ENCODE peak calls at places on chromosomes 4 and X, in eight cellular contexts. One of them, this sample, is unnamed.

GRCh38 chrX:8730812-8731578 is 942 bp downstream of the ANOS1 start:
- DNase-seq in astrocyte: no peak
- DNase-seq in effector CD4-positive, alpha-beta T cell: no peak
- DNase-seq in GM12865: no peak
- DNase-seq in stimulated activated CD8-positive, alpha-beta memory T cell treated with anti-CD3 and anti-CD28 coated beads, Interleukin-12 subunit alpha, Interleukin-12 subunit beta, amount 100 ng/mL, for 1 hour: no peak
- DNase-seq in erythroblast: no peak
- DNase-seq in activated T-cell treated with anti-CD3 and anti-CD28 coated beads for 1 hour: no peak
- DNase-seq in activated CD4-positive, alpha-beta T cell treated with anti-CD3 and anti-CD28 coated beads, Interleukin-2, amount 50 U/mL, for 4 hours: no peak
- DNase-seq in this sample: no peak

GRCh38 chr4:150579591-150580234 is 2.2 kb upstream of the MAB21L2 start:
- DNase-seq in stimulated activated CD8-positive, alpha-beta memory T cell treated with anti-CD3 and anti-CD28 coated beads, Interleukin-12 subunit alpha, Interleukin-12 subunit beta, amount 100 ng/mL, for 1 hour: no peak
- DNase-seq in activated T-cell treated with anti-CD3 and anti-CD28 coated beads for 1 hour: no peak
- DNase-seq in effector CD4-positive, alpha-beta T cell: no peak
- DNase-seq in GM12865: no peak
- DNase-seq in erythroblast: no peak
- DNase-seq in astrocyte: peak; percentile 48
- DNase-seq in activated CD4-positive, alpha-beta T cell treated with anti-CD3 and anti-CD28 coated beads, Interleukin-2, amount 50 U/mL, for 4 hours: no peak
- DNase-seq in this sample: no peak

GRCh38 chr4:40316782-40317635 is 18.1 kb upstream of the CHRNA9 start:
- DNase-seq in effector CD4-positive, alpha-beta T cell: peak; percentile 47
- DNase-seq in astrocyte: peak; percentile 93
- DNase-seq in activated CD4-positive, alpha-beta T cell treated with anti-CD3 and anti-CD28 coated beads, Interleukin-2, amount 50 U/mL, for 4 hours: peak; percentile 46
- DNase-seq in activated T-cell treated with anti-CD3 and anti-CD28 coated beads for 1 hour: peak; percentile 29
- DNase-seq in erythroblast: no peak
- DNase-seq in stimulated activated CD8-positive, alpha-beta memory T cell treated with anti-CD3 and anti-CD28 coated beads, Interleukin-12 subunit alpha, Interleukin-12 subunit beta, amount 100 ng/mL, for 1 hour: peak; percentile 40
- DNase-seq in GM12865: peak; percentile 88
- DNase-seq in this sample: peak; percentile 81

GRCh38 chr4:80909938-80910337 is 120.6 kb upstream of the BMP3 start:
- DNase-seq in astrocyte: no peak
- DNase-seq in stimulated activated CD8-positive, alpha-beta memory T cell treated with anti-CD3 and anti-CD28 coated beads, Interleukin-12 subunit alpha, Interleukin-12 subunit beta, amount 100 ng/mL, for 1 hour: no peak
- DNase-seq in effector CD4-positive, alpha-beta T cell: no peak
- DNase-seq in erythroblast: no peak
- DNase-seq in GM12865: no peak
- DNase-seq in activated CD4-positive, alpha-beta T cell treated with anti-CD3 and anti-CD28 coated beads, Interleukin-2, amount 50 U/mL, for 4 hours: no peak
- DNase-seq in activated T-cell treated with anti-CD3 and anti-CD28 coated beads for 1 hour: no peak
- DNase-seq in this sample: no peak

GRCh38 chr4:88008133-88008621 is 742 bp downstream of the PKD2 start:
- DNase-seq in erythroblast: peak; percentile 72
- DNase-seq in activated T-cell treated with anti-CD3 and anti-CD28 coated beads for 1 hour: no peak
- DNase-seq in stimulated activated CD8-positive, alpha-beta memory T cell treated with anti-CD3 and anti-CD28 coated beads, Interleukin-12 subunit alpha, Interleukin-12 subunit beta, amount 100 ng/mL, for 1 hour: no peak
- DNase-seq in effector CD4-positive, alpha-beta T cell: no peak
- DNase-seq in GM12865: peak; percentile 59
- DNase-seq in astrocyte: peak; percentile 50
- DNase-seq in activated CD4-positive, alpha-beta T cell treated with anti-CD3 and anti-CD28 coated beads, Interleukin-2, amount 50 U/mL, for 4 hours: no peak
- DNase-seq in this sample: peak; percentile 51

GRCh38 chrX:69024931-69025330 is 140.3 kb downstream of the PJA1 start:
- DNase-seq in effector CD4-positive, alpha-beta T cell: no peak
- DNase-seq in stimulated activated CD8-positive, alpha-beta memory T cell treated with anti-CD3 and anti-CD28 coated beads, Interleukin-12 subunit alpha, Interleukin-12 subunit beta, amount 100 ng/mL, for 1 hour: no peak
- DNase-seq in activated CD4-positive, alpha-beta T cell treated with anti-CD3 and anti-CD28 coated beads, Interleukin-2, amount 50 U/mL, for 4 hours: no peak
- DNase-seq in erythroblast: no peak
- DNase-seq in activated T-cell treated with anti-CD3 and anti-CD28 coated beads for 1 hour: no peak
- DNase-seq in GM12865: no peak
- DNase-seq in astrocyte: peak; percentile 41
- DNase-seq in this sample: no peak

GRCh38 chrX:129959493-129959832 is 23.0 kb upstream of the BCORL1 start:
- DNase-seq in erythroblast: no peak
- DNase-seq in GM12865: no peak
- DNase-seq in activated T-cell treated with anti-CD3 and anti-CD28 coated beads for 1 hour: no peak
- DNase-seq in effector CD4-positive, alpha-beta T cell: no peak
- DNase-seq in astrocyte: no peak
- DNase-seq in stimulated activated CD8-positive, alpha-beta memory T cell treated with anti-CD3 and anti-CD28 coated beads, Interleukin-12 subunit alpha, Interleukin-12 subunit beta, amount 100 ng/mL, for 1 hour: no peak
- DNase-seq in activated CD4-positive, alpha-beta T cell treated with anti-CD3 and anti-CD28 coated beads, Interleukin-2, amount 50 U/mL, for 4 hours: no peak
- DNase-seq in this sample: no peak

GRCh38 chr4:179307297-179308136 is 1865.3 kb upstream of the AGA start:
- DNase-seq in astrocyte: peak; percentile 2
- DNase-seq in stimulated activated CD8-positive, alpha-beta memory T cell treated with anti-CD3 and anti-CD28 coated beads, Interleukin-12 subunit alpha, Interleukin-12 subunit beta, amount 100 ng/mL, for 1 hour: no peak
- DNase-seq in effector CD4-positive, alpha-beta T cell: no peak
- DNase-seq in GM12865: peak; percentile 47
- DNase-seq in activated CD4-positive, alpha-beta T cell treated with anti-CD3 and anti-CD28 coated beads, Interleukin-2, amount 50 U/mL, for 4 hours: no peak
- DNase-seq in activated T-cell treated with anti-CD3 and anti-CD28 coated beads for 1 hour: no peak
- DNase-seq in erythroblast: peak; percentile 53
- DNase-seq in this sample: no peak

GRCh38 chr4:79650794-79651431 is 242.9 kb upstream of the GK2 start:
- DNase-seq in erythroblast: no peak
- DNase-seq in effector CD4-positive, alpha-beta T cell: no peak
- DNase-seq in stimulated activated CD8-positive, alpha-beta memory T cell treated with anti-CD3 and anti-CD28 coated beads, Interleukin-12 subunit alpha, Interleukin-12 subunit beta, amount 100 ng/mL, for 1 hour: no peak
- DNase-seq in GM12865: no peak
- DNase-seq in activated T-cell treated with anti-CD3 and anti-CD28 coated beads for 1 hour: no peak
- DNase-seq in activated CD4-positive, alpha-beta T cell treated with anti-CD3 and anti-CD28 coated beads, Interleukin-2, amount 50 U/mL, for 4 hours: no peak
- DNase-seq in astrocyte: peak; percentile 84
- DNase-seq in this sample: no peak

GRCh38 chr4:123709336-123709735 is 312.7 kb downstream of the SPRY1 start:
- DNase-seq in activated T-cell treated with anti-CD3 and anti-CD28 coated beads for 1 hour: no peak
- DNase-seq in erythroblast: no peak
- DNase-seq in activated CD4-positive, alpha-beta T cell treated with anti-CD3 and anti-CD28 coated beads, Interleukin-2, amount 50 U/mL, for 4 hours: no peak
- DNase-seq in stimulated activated CD8-positive, alpha-beta memory T cell treated with anti-CD3 and anti-CD28 coated beads, Interleukin-12 subunit alpha, Interleukin-12 subunit beta, amount 100 ng/mL, for 1 hour: no peak
- DNase-seq in GM12865: no peak
- DNase-seq in astrocyte: no peak
- DNase-seq in effector CD4-positive, alpha-beta T cell: no peak
- DNase-seq in this sample: no peak

GRCh38 chr4:6013564-6013963 is 4.7 kb downstream of the C4orf50 start:
- DNase-seq in stimulated activated CD8-positive, alpha-beta memory T cell treated with anti-CD3 and anti-CD28 coated beads, Interleukin-12 subunit alpha, Interleukin-12 subunit beta, amount 100 ng/mL, for 1 hour: no peak
- DNase-seq in activated CD4-positive, alpha-beta T cell treated with anti-CD3 and anti-CD28 coated beads, Interleukin-2, amount 50 U/mL, for 4 hours: no peak
- DNase-seq in astrocyte: no peak
- DNase-seq in erythroblast: no peak
- DNase-seq in GM12865: no peak
- DNase-seq in effector CD4-positive, alpha-beta T cell: no peak
- DNase-seq in activated T-cell treated with anti-CD3 and anti-CD28 coated beads for 1 hour: no peak
- DNase-seq in this sample: no peak

GRCh38 chrX:119696251-119696890 is 3.4 kb upstream of the SEPTIN6 start:
- DNase-seq in effector CD4-positive, alpha-beta T cell: no peak
- DNase-seq in activated T-cell treated with anti-CD3 and anti-CD28 coated beads for 1 hour: no peak
- DNase-seq in astrocyte: no peak
- DNase-seq in activated CD4-positive, alpha-beta T cell treated with anti-CD3 and anti-CD28 coated beads, Interleukin-2, amount 50 U/mL, for 4 hours: no peak
- DNase-seq in erythroblast: no peak
- DNase-seq in stimulated activated CD8-positive, alpha-beta memory T cell treated with anti-CD3 and anti-CD28 coated beads, Interleukin-12 subunit alpha, Interleukin-12 subunit beta, amount 100 ng/mL, for 1 hour: no peak
- DNase-seq in GM12865: peak; percentile 41
- DNase-seq in this sample: no peak

GRCh38 chr4:7460591-7460990 is 25.9 kb upstream of the PSAPL1 start:
- DNase-seq in stimulated activated CD8-positive, alpha-beta memory T cell treated with anti-CD3 and anti-CD28 coated beads, Interleukin-12 subunit alpha, Interleukin-12 subunit beta, amount 100 ng/mL, for 1 hour: no peak
- DNase-seq in activated CD4-positive, alpha-beta T cell treated with anti-CD3 and anti-CD28 coated beads, Interleukin-2, amount 50 U/mL, for 4 hours: no peak
- DNase-seq in GM12865: no peak
- DNase-seq in effector CD4-positive, alpha-beta T cell: no peak
- DNase-seq in erythroblast: no peak
- DNase-seq in astrocyte: no peak
- DNase-seq in activated T-cell treated with anti-CD3 and anti-CD28 coated beads for 1 hour: no peak
- DNase-seq in this sample: no peak

GRCh38 chr4:173264245-173264959 is 69.8 kb downstream of the HMGB2 start:
- DNase-seq in GM12865: peak; percentile 66
- DNase-seq in astrocyte: peak; percentile 77
- DNase-seq in activated CD4-positive, alpha-beta T cell treated with anti-CD3 and anti-CD28 coated beads, Interleukin-2, amount 50 U/mL, for 4 hours: peak; percentile 6
- DNase-seq in erythroblast: peak; percentile 74
- DNase-seq in effector CD4-positive, alpha-beta T cell: no peak
- DNase-seq in activated T-cell treated with anti-CD3 and anti-CD28 coated beads for 1 hour: peak; percentile 10
- DNase-seq in stimulated activated CD8-positive, alpha-beta memory T cell treated with anti-CD3 and anti-CD28 coated beads, Interleukin-12 subunit alpha, Interleukin-12 subunit beta, amount 100 ng/mL, for 1 hour: no peak
- DNase-seq in this sample: no peak

GRCh38 chrX:12804655-12805054 is 13.4 kb downstream of the PRPS2 start:
- DNase-seq in stimulated activated CD8-positive, alpha-beta memory T cell treated with anti-CD3 and anti-CD28 coated beads, Interleukin-12 subunit alpha, Interleukin-12 subunit beta, amount 100 ng/mL, for 1 hour: no peak
- DNase-seq in erythroblast: no peak
- DNase-seq in activated T-cell treated with anti-CD3 and anti-CD28 coated beads for 1 hour: no peak
- DNase-seq in activated CD4-positive, alpha-beta T cell treated with anti-CD3 and anti-CD28 coated beads, Interleukin-2, amount 50 U/mL, for 4 hours: no peak
- DNase-seq in GM12865: no peak
- DNase-seq in astrocyte: no peak
- DNase-seq in effector CD4-positive, alpha-beta T cell: no peak
- DNase-seq in this sample: peak; percentile 40

GRCh38 chr4:188297873-188298272 is 158.6 kb downstream of the TRIML1 start:
- DNase-seq in stimulated activated CD8-positive, alpha-beta memory T cell treated with anti-CD3 and anti-CD28 coated beads, Interleukin-12 subunit alpha, Interleukin-12 subunit beta, amount 100 ng/mL, for 1 hour: no peak
- DNase-seq in activated CD4-positive, alpha-beta T cell treated with anti-CD3 and anti-CD28 coated beads, Interleukin-2, amount 50 U/mL, for 4 hours: no peak
- DNase-seq in erythroblast: no peak
- DNase-seq in astrocyte: no peak
- DNase-seq in GM12865: no peak
- DNase-seq in effector CD4-positive, alpha-beta T cell: no peak
- DNase-seq in activated T-cell treated with anti-CD3 and anti-CD28 coated beads for 1 hour: no peak
- DNase-seq in this sample: no peak

GRCh38 chrX:13845721-13846378 is 29.0 kb upstream of the GPM6B start:
- DNase-seq in erythroblast: no peak
- DNase-seq in GM12865: no peak
- DNase-seq in activated CD4-positive, alpha-beta T cell treated with anti-CD3 and anti-CD28 coated beads, Interleukin-2, amount 50 U/mL, for 4 hours: no peak
- DNase-seq in stimulated activated CD8-positive, alpha-beta memory T cell treated with anti-CD3 and anti-CD28 coated beads, Interleukin-12 subunit alpha, Interleukin-12 subunit beta, amount 100 ng/mL, for 1 hour: no peak
- DNase-seq in activated T-cell treated with anti-CD3 and anti-CD28 coated beads for 1 hour: no peak
- DNase-seq in effector CD4-positive, alpha-beta T cell: no peak
- DNase-seq in astrocyte: peak; percentile 43
- DNase-seq in this sample: peak; percentile 77

GRCh38 chr4:76449362-76449767 is 14.3 kb downstream of the SHROOM3 start:
- DNase-seq in activated CD4-positive, alpha-beta T cell treated with anti-CD3 and anti-CD28 coated beads, Interleukin-2, amount 50 U/mL, for 4 hours: no peak
- DNase-seq in effector CD4-positive, alpha-beta T cell: no peak
- DNase-seq in GM12865: no peak
- DNase-seq in stimulated activated CD8-positive, alpha-beta memory T cell treated with anti-CD3 and anti-CD28 coated beads, Interleukin-12 subunit alpha, Interleukin-12 subunit beta, amount 100 ng/mL, for 1 hour: no peak
- DNase-seq in erythroblast: no peak
- DNase-seq in activated T-cell treated with anti-CD3 and anti-CD28 coated beads for 1 hour: no peak
- DNase-seq in astrocyte: peak; percentile 86
- DNase-seq in this sample: no peak

GRCh38 chr4:142473960-142474338 is 372.2 kb downstream of the INPP4B start:
- DNase-seq in effector CD4-positive, alpha-beta T cell: no peak
- DNase-seq in stimulated activated CD8-positive, alpha-beta memory T cell treated with anti-CD3 and anti-CD28 coated beads, Interleukin-12 subunit alpha, Interleukin-12 subunit beta, amount 100 ng/mL, for 1 hour: no peak
- DNase-seq in erythroblast: no peak
- DNase-seq in GM12865: peak; percentile 22
- DNase-seq in activated CD4-positive, alpha-beta T cell treated with anti-CD3 and anti-CD28 coated beads, Interleukin-2, amount 50 U/mL, for 4 hours: no peak
- DNase-seq in activated T-cell treated with anti-CD3 and anti-CD28 coated beads for 1 hour: no peak
- DNase-seq in astrocyte: no peak
- DNase-seq in this sample: no peak

GRCh38 chr4:19329077-19329476 is 922.6 kb upstream of the SLIT2 start:
- DNase-seq in erythroblast: no peak
- DNase-seq in activated CD4-positive, alpha-beta T cell treated with anti-CD3 and anti-CD28 coated beads, Interleukin-2, amount 50 U/mL, for 4 hours: no peak
- DNase-seq in effector CD4-positive, alpha-beta T cell: no peak
- DNase-seq in stimulated activated CD8-positive, alpha-beta memory T cell treated with anti-CD3 and anti-CD28 coated beads, Interleukin-12 subunit alpha, Interleukin-12 subunit beta, amount 100 ng/mL, for 1 hour: no peak
- DNase-seq in astrocyte: no peak
- DNase-seq in GM12865: no peak
- DNase-seq in activated T-cell treated with anti-CD3 and anti-CD28 coated beads for 1 hour: no peak
- DNase-seq in this sample: no peak

GRCh38 chr4:172692701-172693100 is 475.9 kb upstream of the GALNT7 start:
- DNase-seq in activated CD4-positive, alpha-beta T cell treated with anti-CD3 and anti-CD28 coated beads, Interleukin-2, amount 50 U/mL, for 4 hours: no peak
- DNase-seq in effector CD4-positive, alpha-beta T cell: no peak
- DNase-seq in stimulated activated CD8-positive, alpha-beta memory T cell treated with anti-CD3 and anti-CD28 coated beads, Interleukin-12 subunit alpha, Interleukin-12 subunit beta, amount 100 ng/mL, for 1 hour: no peak
- DNase-seq in activated T-cell treated with anti-CD3 and anti-CD28 coated beads for 1 hour: no peak
- DNase-seq in astrocyte: no peak
- DNase-seq in GM12865: no peak
- DNase-seq in erythroblast: no peak
- DNase-seq in this sample: no peak

GRCh38 chrX:69032601-69033000 is 132.7 kb downstream of the PJA1 start:
- DNase-seq in stimulated activated CD8-positive, alpha-beta memory T cell treated with anti-CD3 and anti-CD28 coated beads, Interleukin-12 subunit alpha, Interleukin-12 subunit beta, amount 100 ng/mL, for 1 hour: no peak
- DNase-seq in GM12865: no peak
- DNase-seq in astrocyte: no peak
- DNase-seq in activated CD4-positive, alpha-beta T cell treated with anti-CD3 and anti-CD28 coated beads, Interleukin-2, amount 50 U/mL, for 4 hours: no peak
- DNase-seq in activated T-cell treated with anti-CD3 and anti-CD28 coated beads for 1 hour: no peak
- DNase-seq in erythroblast: no peak
- DNase-seq in effector CD4-positive, alpha-beta T cell: no peak
- DNase-seq in this sample: no peak